ENCODE peak calls at places on chromosomes 12 and 14, in four cellular contexts. T is AG09309, Y is thoracic aorta, C is testis. A is an unnamed sample.

GRCh38 chr14:99079061-99079727 is 192.8 kb downstream of the BCL11B start:
- DNase-seq in C (no peak), Y (no peak), T (no peak), A (no peak)

GRCh38 chr12:124864326-124864752 is 675 bp upstream of the SCARB1 start:
- DNase-seq in T (no peak), Y (no peak), C (no peak), A (no peak)

GRCh38 chr14:37623971-37624370 is 28.5 kb downstream of the TTC6 start:
- DNase-seq in Y (no peak), C (no peak), T (no peak), A (no peak)

GRCh38 chr12:110068654-110069053 is 20.3 kb upstream of the C12orf76 start:
- DNase-seq in C (no peak), T (no peak), Y (no peak), A (no peak)

GRCh38 chr14:65261425-65261920 is 151.1 kb upstream of the FUT8 start:
- DNase-seq in Y (no peak), C (no peak), T (no peak), A (no peak)

GRCh38 chr12:946656-947055 is 2.8 kb downstream of the RAD52 start:
- DNase-seq in T (no peak), C (no peak), Y (no peak), A (no peak)

GRCh38 chr12:107388263-107388662 is 294.9 kb upstream of the CRY1 start:
- DNase-seq in C (no peak), Y (no peak), T (no peak), A (no peak)

GRCh38 chr12:9378430-9378835 is 170.2 kb upstream of the PZP start:
- DNase-seq in Y (no peak), T (no peak), C (peak; percentile 67), A (peak; percentile 37)

GRCh38 chr12:104933128-104933527 is 25.0 kb downstream of the SLC41A2 start:
- DNase-seq in C (no peak), Y (no peak), T (no peak), A (no peak)

GRCh38 chr14:93956082-93956481 is 20.3 kb downstream of the ASB2 start:
- DNase-seq in C (no peak), Y (no peak), T (no peak), A (no peak)

GRCh38 chr14:49992901-49993335 is 100.0 kb downstream of the ARF6 start:
- DNase-seq in Y (no peak), T (no peak), C (peak; percentile 80), A (no peak)

GRCh38 chr12:96981053-96981452 is 74.0 kb downstream of the NEDD1 start:
- DNase-seq in T (peak; percentile 73), Y (no peak), C (no peak), A (no peak)

GRCh38 chr14:71574976-71575375 is 357.3 kb upstream of the RGS6 start:
- DNase-seq in C (peak; percentile 49), T (peak; percentile 54), Y (no peak), A (no peak)

GRCh38 chr14:93009471-93010117 is 86.6 kb downstream of the CHGA start:
- DNase-seq in Y (no peak), T (no peak), C (peak; percentile 79), A (peak; percentile 60)

GRCh38 chr14:50395448-50395847 is 1.2 kb downstream of the CDKL1 start:
- DNase-seq in T (no peak), Y (no peak), C (peak; percentile 58), A (no peak)

GRCh38 chr14:71773900-71774481 is 158.2 kb upstream of the RGS6 start:
- DNase-seq in Y (no peak), C (no peak), T (no peak), A (no peak)

GRCh38 chr14:29603721-29604120 is 323.9 kb downstream of the PRKD1 start:
- DNase-seq in C (no peak), Y (no peak), T (no peak), A (no peak)

GRCh38 chr12:12779529-12779928 is 5.9 kb upstream of the APOLD1 start:
- DNase-seq in Y (no peak), T (peak; percentile 60), C (no peak), A (no peak)

GRCh38 chr12:53563452-53563851 is 56.2 kb upstream of the NPFF start:
- DNase-seq in Y (no peak), C (no peak), T (no peak), A (no peak)

GRCh38 chr12:91870872-91871707 is 274.6 kb downstream of the BTG1 start:
- DNase-seq in T (no peak), C (no peak), Y (no peak), A (no peak)

GRCh38 chr12:54009171-54010052 is 627 bp downstream of the HOXC8 start:
- DNase-seq in C (no peak), T (no peak), Y (no peak), A (no peak)

GRCh38 chr12:16857456-16857923 is 251.5 kb upstream of the LMO3 start:
- DNase-seq in T (no peak), Y (no peak), C (no peak), A (no peak)

GRCh38 chr12:46268349-46268616 is 560 bp downstream of the SLC38A1 start:
- DNase-seq in Y (no peak), C (no peak), T (no peak), A (no peak)

GRCh38 chr12:12461923-12462315 is 100.7 kb downstream of the DUSP16 start:
- DNase-seq in C (no peak), T (no peak), Y (no peak), A (no peak)

GRCh38 chr14:94548999-94549985 is 11.9 kb upstream of the SERPINA4 start:
- DNase-seq in C (peak; percentile 88), Y (no peak), T (no peak), A (peak; percentile 69)

GRCh38 chr12:117854339-117855012 is 114.3 kb downstream of the KSR2 start:
- DNase-seq in C (peak; percentile 79), Y (no peak), T (no peak), A (peak; percentile 75)

GRCh38 chr14:93073833-93074769 is 41.6 kb downstream of the ITPK1 start:
- DNase-seq in Y (no peak), C (no peak), T (no peak), A (no peak)

GRCh38 chr12:121376754-121377697 is 22.9 kb upstream of the RNF34 start:
- DNase-seq in Y (no peak), C (no peak), T (no peak), A (no peak)

GRCh38 chr12:84619053-84619452 is 293.5 kb downstream of the SLC6A15 start:
- DNase-seq in C (no peak), T (no peak), Y (no peak), A (no peak)

GRCh38 chr14:106652494-106652893 is 1126.1 kb downstream of the TMEM121 start:
- DNase-seq in Y (no peak), C (no peak), T (no peak), A (no peak)

GRCh38 chr12:3077572-3078081 is 448 bp downstream of the TSPAN9 start:
- DNase-seq in Y (no peak), C (peak; percentile 43), T (no peak), A (no peak)

GRCh38 chr12:59699408-59700144 is 103.7 kb downstream of the SLC16A7 start:
- DNase-seq in Y (no peak), C (no peak), T (peak; percentile 78), A (no peak)

GRCh38 chr12:19706936-19707335 is 267.6 kb downstream of the AEBP2 start:
- DNase-seq in T (no peak), Y (no peak), C (no peak), A (no peak)

GRCh38 chr14:64766430-64767151 is 62.4 kb downstream of the PLEKHG3 start:
- DNase-seq in T (no peak), Y (no peak), C (no peak), A (no peak)

GRCh38 chr14:77053046-77053841 is 24.7 kb upstream of the IRF2BPL start:
- DNase-seq in C (peak; percentile 80), T (no peak), Y (no peak), A (peak; percentile 84)

GRCh38 chr14:71481215-71481614 is 451.0 kb upstream of the RGS6 start:
- DNase-seq in C (no peak), T (no peak), Y (no peak), A (no peak)

DNA sequence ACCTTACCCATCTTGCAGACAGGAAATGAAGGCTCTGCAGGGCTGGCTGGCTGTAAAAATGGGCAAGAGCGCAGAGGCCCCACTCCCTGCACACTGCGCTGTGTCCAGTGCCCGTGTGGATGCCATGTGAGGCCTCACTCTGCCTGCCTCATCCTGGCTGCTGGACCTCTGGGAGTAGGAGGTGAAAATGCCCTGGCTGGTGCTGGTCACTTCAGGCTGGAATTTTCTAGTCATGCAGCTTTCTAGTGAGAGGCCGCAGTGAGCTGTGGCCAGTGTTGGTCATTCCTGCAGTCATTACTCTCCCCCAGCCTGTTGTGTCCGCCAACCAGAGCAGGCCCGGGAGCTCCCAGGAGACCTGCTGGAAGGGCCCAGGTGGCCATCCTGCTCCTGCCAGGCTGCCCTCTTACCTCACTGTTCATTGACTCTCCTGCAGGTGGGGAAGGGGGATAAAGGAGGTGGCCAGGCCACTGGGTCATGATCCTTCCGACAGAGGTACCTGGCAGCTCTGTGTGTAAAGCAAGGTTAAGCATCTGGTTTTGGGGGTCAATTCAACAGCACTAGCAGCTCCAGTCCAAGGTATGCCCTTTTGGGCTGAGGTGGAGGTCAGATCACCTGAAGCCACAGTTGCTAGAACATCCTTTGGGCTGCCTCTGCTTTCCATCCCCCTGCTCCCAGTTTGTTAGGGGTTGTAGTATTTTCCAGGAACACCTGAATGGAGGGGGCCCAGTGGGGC is 39.8 kb downstream of the SH2B3 start:
- DNase-seq in T (no peak), Y (no peak), C (no peak), A (no peak)
- H3K4me3 ChIP-seq in T (no peak overlapping the region), Y (no peak overlapping the region), C (no peak overlapping the region), A (no peak overlapping the region)

GRCh38 chr14:69574266-69574953 is at the start of gene CCDC177:
- DNase-seq in C (peak; percentile 58), T (no peak), Y (no peak), A (peak; percentile 74)
- H3K4me3 ChIP-seq in C (peak within 1 kb of the TSS; percentile 29), T (peak within 1 kb of the TSS; percentile 2), Y (peak within 1 kb of the TSS; percentile 61), A (peak within 1 kb of the TSS; percentile 59)

DNA sequence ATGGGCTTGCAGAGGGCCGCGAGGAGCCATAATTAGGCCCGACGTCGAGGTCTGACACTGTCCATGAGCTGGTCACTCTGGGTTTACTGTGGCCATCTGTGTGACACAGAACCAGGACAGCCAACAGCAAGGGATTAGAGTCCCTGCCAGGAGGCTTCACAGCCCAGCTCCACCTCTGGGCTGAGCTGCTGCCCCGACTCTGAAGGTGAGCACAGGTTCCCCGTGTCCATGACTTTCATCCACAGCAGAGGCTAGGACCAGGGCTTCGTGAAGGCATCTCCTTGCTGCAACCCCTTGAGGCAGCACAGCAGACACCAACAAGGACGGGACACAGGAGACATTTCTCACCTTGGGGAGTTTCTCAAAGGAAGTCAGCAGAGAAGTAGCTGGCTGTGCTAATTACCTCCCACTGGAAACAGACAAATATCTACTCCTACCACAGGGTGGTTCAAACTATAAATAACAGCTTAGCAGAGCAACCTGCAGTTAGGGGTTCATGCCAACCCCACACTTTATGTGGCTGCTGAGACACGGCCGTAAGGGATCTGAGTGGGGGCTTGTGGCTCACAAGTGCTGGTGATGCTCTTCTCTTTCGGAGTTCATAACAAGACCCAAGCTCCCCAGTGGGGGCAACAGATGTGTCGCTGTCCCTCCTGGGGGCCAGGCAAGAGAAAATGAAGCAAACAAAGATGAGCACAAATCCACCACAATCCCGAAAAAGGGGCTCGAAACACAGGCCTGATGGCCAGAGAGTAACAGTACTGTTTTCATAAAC is 29.2 kb downstream of the ZFYVE21 start:
- DNase-seq in Y (no peak), C (no peak), T (no peak), A (peak; percentile 59)
- H3K4me3 ChIP-seq in Y (no peak overlapping the region), C (no peak overlapping the region), T (no peak overlapping the region), A (no peak overlapping the region)

GRCh38 chr12:57058454-57058853 is 8.5 kb upstream of the MYO1A start:
- DNase-seq in T (no peak), Y (no peak), C (no peak), A (no peak)
- H3K4me3 ChIP-seq in T (no peak overlapping the region), Y (no peak overlapping the region), C (no peak overlapping the region), A (no peak overlapping the region)

A was measured in WERI-Rb-1.